ENCODE peak calls at places on chromosomes 13 and 19, in six cellular contexts. L is prostate gland; J is HCT116; E is cardiac muscle cell; N is CD8-positive, alpha-beta T cell; P is fibroblast of the aortic adventitia. M is an unnamed sample.

GRCh38 chr19:16025108-16026101 is 50.9 kb upstream of the TPM4 start:
- DNase-seq in E (peak), P (peak), N (no peak), J (peak), L (no peak), M (peak)

GRCh38 chr19:23991170-23991569 is 76.5 kb downstream of the ZNF726 start:
- DNase-seq in L (no peak), E (peak), J (no peak), P (peak), N (no peak), M (no peak)

GRCh38 chr13:110625771-110626321 is 10.5 kb downstream of the NAXD start:
- DNase-seq in L (peak), N (no peak), P (no peak), J (no peak), E (no peak), M (no peak)

GRCh38 chr19:8120636-8121480 is 28.5 kb downstream of the FBN3 start:
- DNase-seq in E (no peak), N (no peak), P (no peak), L (no peak), J (no peak), M (no peak)

GRCh38 chr13:51882570-51883225 is 20.9 kb downstream of the CCDC70 start:
- DNase-seq in N (no peak), E (no peak), P (no peak), L (no peak), J (no peak), M (no peak)

GRCh38 chr19:6059396-6059947 is 50.8 kb downstream of the RFX2 start:
- DNase-seq in J (no peak), N (no peak), E (no peak), P (no peak), L (no peak), M (no peak)

GRCh38 chr13:46053162-46054012 is 841 bp upstream of the ZC3H13 start:
- DNase-seq in J (no peak), L (no peak), E (no peak), N (no peak), P (peak), M (no peak)

GRCh38 chr13:110576070-110576394 is 14.5 kb upstream of the RAB20 start:
- DNase-seq in P (no peak), E (no peak), L (no peak), N (no peak), J (no peak), M (no peak)

GRCh38 chr13:32676242-32676641 is 90.0 kb downstream of the PDS5B start:
- DNase-seq in N (no peak), E (no peak), P (no peak), J (no peak), L (no peak), M (no peak)

GRCh38 chr19:4338441-4339350 is at the start of gene STAP2:
- DNase-seq in P (no peak), E (peak), L (peak), N (peak), J (no peak), M (no peak)

GRCh38 chr13:114263590-114263989 is 17.8 kb upstream of the UPF3A start:
- DNase-seq in E (no peak), P (no peak), L (no peak), N (peak), J (no peak), M (no peak)

GRCh38 chr19:19538077-19538764 is at the start of gene CILP2:
- DNase-seq in N (peak), L (no peak), J (no peak), E (peak), P (no peak), M (no peak)

GRCh38 chr13:114043421-114044053 is 69.7 kb upstream of the C13orf46 start:
- DNase-seq in P (peak), J (no peak), E (peak), L (no peak), N (no peak), M (peak)

GRCh38 chr19:40862785-40863184 is 12.5 kb upstream of the CYP2A6 start:
- DNase-seq in E (peak), J (no peak), L (no peak), N (no peak), P (no peak), M (peak)

GRCh38 chr19:53196777-53197396 is 3.7 kb upstream of the ZNF665 start:
- DNase-seq in L (peak), N (peak), J (peak), E (peak), P (peak), M (peak)

GRCh38 chr19:1280588-1281269 is 4.9 kb upstream of the EFNA2 start:
- DNase-seq in P (no peak), N (no peak), L (no peak), J (no peak), E (no peak), M (no peak)

GRCh38 chr19:32881766-32882165 is 12.2 kb upstream of the SLC7A9 start:
- DNase-seq in E (no peak), N (no peak), L (no peak), J (no peak), P (no peak), M (no peak)

GRCh38 chr13:36028359-36028758 is 102.8 kb downstream of the DCLK1 start:
- DNase-seq in N (no peak), J (no peak), L (no peak), P (no peak), E (no peak), M (no peak)

GRCh38 chr19:7981199-7981598 is 24.2 kb downstream of the ELAVL1 start:
- DNase-seq in N (no peak), L (no peak), J (no peak), E (no peak), P (no peak), M (no peak)

GRCh38 chr19:45947926-45948325 is 25.7 kb downstream of the NOVA2 start:
- DNase-seq in P (peak), J (no peak), N (no peak), L (no peak), E (no peak), M (peak)

GRCh38 chr19:31676271-31677004 is 327.2 kb upstream of the TSHZ3 start:
- DNase-seq in J (no peak), P (peak), E (peak), N (no peak), L (no peak), M (peak)

GRCh38 chr19:14333101-14333871 is 48.0 kb upstream of the ADGRE5 start:
- DNase-seq in L (no peak), E (peak), J (no peak), N (no peak), P (peak), M (peak)

GRCh38 chr13:73096173-73097117 is 37.6 kb downstream of the KLF5 start:
- DNase-seq in L (no peak), J (no peak), E (no peak), P (no peak), N (no peak), M (peak)

DNA sequence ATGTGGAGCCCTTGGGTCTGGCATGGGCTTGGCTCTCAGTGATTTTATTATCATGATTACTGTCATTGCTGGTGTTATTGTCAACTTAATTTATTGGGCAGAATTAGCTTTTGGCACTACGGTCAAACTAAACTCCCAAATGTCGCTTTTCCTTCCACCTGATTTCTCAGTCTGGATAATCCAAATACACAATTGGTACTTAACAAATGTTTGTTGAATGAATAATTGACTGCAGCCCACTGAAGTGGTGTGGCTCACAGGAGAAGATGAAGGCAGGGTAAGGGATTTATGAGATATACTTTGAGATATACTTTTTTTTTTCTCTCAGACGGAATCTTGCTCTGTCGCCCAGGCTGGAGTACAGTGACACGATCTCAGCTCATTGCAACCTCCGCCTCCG is 1.5 kb downstream of the COLGALT1 start:
- DNase-seq in P (no peak), L (no peak), N (no peak), E (no peak), J (no peak), M (no peak)
- H3K4me3 ChIP-seq in P (peak), L (no peak), N (no peak), E (no peak), J (peak), M (peak)

GRCh38 chr13:49099513-49099877 is 120.6 kb upstream of the MLNR start:
- DNase-seq in L (no peak), N (no peak), J (no peak), P (no peak), E (no peak), M (no peak)

GRCh38 chr13:49098198-49098597 is 121.9 kb upstream of the MLNR start:
- DNase-seq in J (peak), P (peak), L (peak), E (peak), N (no peak), M (peak)

GRCh38 chr13:49097374-49097773 is 121.7 kb downstream of the FNDC3A start:
- DNase-seq in N (no peak), E (peak), P (peak), L (peak), J (peak), M (peak)

GRCh38 chr13:49100637-49101570 is 119.2 kb upstream of the MLNR start:
- DNase-seq in P (no peak), N (no peak), J (no peak), L (no peak), E (no peak), M (no peak)

GRCh38 chr13:49098771-49099512 is 121.2 kb upstream of the MLNR start:
- DNase-seq in P (peak), N (no peak), J (peak), E (peak), L (no peak), M (peak)
- TF ChIP-seq CTCF in P (peak), N (no peak), J (peak), E (peak), L (no peak), M (peak)

GRCh38 chr13:43078399-43078798 is 55.0 kb downstream of the DNAJC15 start:
- DNase-seq in P (no peak), E (no peak), J (no peak), N (no peak), L (no peak), M (no peak)
- H3K4me3 ChIP-seq in P (no peak), E (no peak), J (no peak), N (no peak), L (no peak), M (no peak)

GRCh38 chr13:103873725-103874124 is 807.5 kb upstream of the SLC10A2 start:
- DNase-seq in E (no peak), L (no peak), N (no peak), J (no peak), P (no peak), M (no peak)

GRCh38 chr13:103878891-103879605 is 812.8 kb upstream of the SLC10A2 start:
- DNase-seq in J (no peak), L (no peak), E (peak), P (no peak), N (no peak), M (no peak)

DNA sequence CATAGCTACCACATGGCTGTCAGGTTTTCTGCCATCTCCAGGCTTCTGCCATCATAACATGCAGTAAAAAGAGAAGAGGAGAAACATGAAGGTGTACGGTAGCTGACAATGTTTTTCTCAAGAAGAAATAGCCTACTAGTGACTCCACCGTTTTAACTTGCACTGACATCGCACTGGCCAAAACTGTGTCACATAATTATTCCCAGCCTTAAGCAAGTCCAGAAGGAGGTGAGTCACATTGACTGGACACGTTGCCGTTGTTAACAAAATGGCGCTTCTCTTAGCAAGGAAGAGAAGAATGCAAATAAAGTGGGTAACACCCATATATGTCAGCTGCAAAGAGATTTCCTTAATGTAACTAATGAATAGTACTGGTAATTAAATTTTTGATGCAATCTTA is 810.4 kb upstream of the SLC10A2 start:
- DNase-seq in N (no peak), E (no peak), L (no peak), P (no peak), J (no peak), M (peak)
- TF ChIP-seq CTCF in N (no peak), E (no peak), L (no peak), P (no peak), J (no peak), M (no peak)

DNA sequence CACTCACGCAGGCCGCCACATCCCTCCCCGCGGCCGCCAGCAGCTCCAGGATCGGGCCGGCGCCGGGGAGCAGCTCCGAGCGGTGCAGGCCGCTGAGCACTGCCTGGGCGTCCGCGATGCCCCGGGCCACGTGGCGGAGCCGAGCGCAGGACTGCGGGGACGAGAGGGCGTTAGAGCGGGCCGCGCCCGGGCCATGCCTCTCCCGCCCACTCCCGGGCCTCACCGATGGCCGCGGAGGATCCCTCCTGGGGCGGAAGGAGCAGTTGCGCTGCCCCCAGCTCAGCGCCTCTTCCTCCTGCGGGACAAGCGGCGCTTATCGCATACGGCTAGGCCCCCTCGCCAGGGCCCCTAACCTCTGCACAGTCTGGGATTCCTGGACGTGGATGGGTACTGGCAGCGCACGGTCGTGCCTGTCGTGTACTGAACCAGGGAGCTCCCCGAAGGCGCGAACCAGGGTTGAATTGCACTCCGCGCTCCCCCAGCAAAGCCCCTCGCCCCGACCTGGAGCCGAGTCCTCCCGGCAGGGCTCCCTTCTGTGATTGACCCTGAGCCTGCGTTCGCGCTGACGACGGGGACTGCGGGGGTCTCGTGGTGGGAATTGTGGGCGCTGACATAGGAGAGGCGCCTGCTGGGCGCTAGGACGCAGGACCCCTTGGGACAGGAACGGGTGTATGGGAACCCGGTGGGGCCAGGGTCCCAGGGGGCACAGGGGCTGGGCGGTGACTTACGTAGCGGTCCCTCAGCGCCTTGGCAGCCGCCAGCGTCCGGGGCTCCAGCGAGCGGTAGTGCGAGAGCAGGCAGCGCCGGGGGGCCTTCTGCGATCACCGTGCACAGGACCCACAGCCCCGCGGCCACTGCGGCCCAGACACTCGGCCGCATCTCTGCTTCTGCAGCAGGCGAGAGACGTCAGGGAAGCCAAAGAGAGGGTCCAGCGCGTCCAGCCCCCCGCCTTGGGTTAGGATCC is 673 bp downstream of the IFNL4 start:
- DNase-seq in N (no peak), E (peak), P (no peak), L (no peak), J (no peak), M (no peak)
- H3K4me3 ChIP-seq in N (no peak), E (no peak), P (no peak), L (no peak), J (no peak), M (no peak)

GRCh38 chr13:30934381-30934780 is 1.9 kb downstream of the TEX26 start:
- DNase-seq in J (no peak), N (no peak), E (no peak), P (no peak), L (no peak), M (no peak)
- TF ChIP-seq CTCF in J (no peak), N (no peak), E (no peak), P (no peak), L (no peak), M (no peak)

DNA sequence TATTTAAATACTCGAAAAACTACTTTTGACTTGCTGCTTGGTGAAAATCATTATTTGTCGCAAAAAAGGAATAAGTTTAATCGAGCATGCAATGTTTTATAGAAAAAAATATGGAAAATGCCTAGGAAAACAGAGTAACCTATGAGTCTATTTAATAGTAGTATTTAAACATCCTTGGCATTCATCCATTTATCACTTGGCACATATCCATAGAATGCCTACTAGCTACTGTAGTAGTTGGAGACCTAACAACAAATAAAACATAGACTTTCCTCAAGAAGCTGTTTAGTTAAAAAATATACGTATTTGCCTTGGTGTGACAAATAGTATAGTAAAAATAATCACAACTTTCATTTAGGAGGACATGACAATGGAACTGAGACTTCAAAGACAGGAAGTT is 302.1 kb downstream of the DIAPH3 start:
- DNase-seq in J (no peak), E (peak), L (no peak), P (no peak), N (no peak), M (no peak)
- H3K4me3 ChIP-seq in J (no peak), E (no peak), L (no peak), P (no peak), N (no peak), M (no peak)

M was measured in fibroblast of mammary gland.